ENCODE peak calls at places on chromosomes 6 and 20, in ten cellular contexts. O, H, W, G, C, B, S, P, T and R are unnamed samples.

GRCh38 chr6:119384444-119384843 is 34.9 kb upstream of the MAN1A1 start:
- DNase-seq in S (no peak), T (no peak), P (no peak), B (peak; percentile 25), C (no peak), G (no peak), W (no peak), O (no peak), H (no peak), R (no peak)

GRCh38 chr20:11686900-11687543 is 230.7 kb upstream of the BTBD3 start:
- DNase-seq in P (peak; percentile 50), B (no peak), H (no peak), C (peak; percentile 74), G (peak; percentile 51), O (no peak), W (peak; percentile 32), S (no peak), T (no peak), R (no peak)

GRCh38 chr6:122289721-122290501 is 109.5 kb upstream of the HSF2 start:
- DNase-seq in T (no peak), O (peak; percentile 14), P (no peak), C (no peak), G (no peak), H (no peak), B (peak; percentile 36), S (no peak), W (no peak), R (peak; percentile 10)

GRCh38 chr6:101083533-101084172 is 202.5 kb upstream of the ASCC3 start:
- DNase-seq in O (peak; percentile 97), G (no peak), T (no peak), B (peak; percentile 82), H (no peak), P (no peak), C (no peak), S (no peak), W (no peak), R (no peak)

GRCh38 chr6:57193177-57193576 is 21.1 kb downstream of the BAG2 start:
- DNase-seq in T (no peak), O (no peak), H (no peak), C (no peak), B (peak; percentile 37), G (no peak), W (no peak), P (no peak), S (no peak), R (no peak)

GRCh38 chr20:62377615-62378085 is 9.3 kb upstream of the RPS21 start:
- DNase-seq in T (no peak), W (no peak), C (peak; percentile 72), P (no peak), G (no peak), H (no peak), B (no peak), S (no peak), O (no peak), R (no peak)

GRCh38 chr6:32081168-32081624 is 27.9 kb downstream of the TNXB start:
- DNase-seq in P (no peak), B (peak; percentile 88), G (peak; percentile 88), H (no peak), W (peak; percentile 42), O (peak; percentile 47), T (no peak), S (peak; percentile 78), C (peak; percentile 30), R (no peak)

GRCh38 chr6:157098999-157099398 is 224.3 kb downstream of the TMEM242 start:
- DNase-seq in H (no peak), G (no peak), W (no peak), P (no peak), O (no peak), C (no peak), S (no peak), B (no peak), T (no peak), R (no peak)

GRCh38 chr6:119506631-119507174 is 157.1 kb upstream of the MAN1A1 start:
- DNase-seq in H (no peak), T (no peak), B (no peak), O (no peak), W (no peak), P (no peak), C (no peak), G (no peak), S (no peak), R (no peak)

GRCh38 chr20:35823147-35823546 is 51.3 kb downstream of the PHF20 start:
- DNase-seq in G (no peak), C (no peak), S (no peak), B (no peak), O (no peak), H (no peak), W (no peak), P (no peak), T (no peak), R (no peak)

GRCh38 chr20:38446441-38447209 is 11.5 kb upstream of the SNHG17 start:
- DNase-seq in T (peak; percentile 90), B (peak; percentile 92), W (peak; percentile 91), P (peak; percentile 93), G (peak; percentile 96), C (peak; percentile 93), O (peak; percentile 96), H (peak; percentile 98), S (peak; percentile 91), R (peak; percentile 93)

GRCh38 chr6:41894366-41895299 is 542 bp downstream of the USP49 start:
- DNase-seq in W (no peak), O (peak; percentile 37), H (no peak), S (no peak), G (no peak), P (no peak), B (peak; percentile 10), T (no peak), C (no peak), R (peak; percentile 19)

GRCh38 chr20:51366155-51366886 is 176.2 kb downstream of the NFATC2 start:
- DNase-seq in T (no peak), H (peak; percentile 41), B (peak; percentile 100), C (peak; percentile 35), S (peak; percentile 94), W (peak; percentile 34), P (no peak), O (peak; percentile 93), G (peak; percentile 85), R (no peak)

GRCh38 chr6:163754866-163755265 is 340.3 kb downstream of the QKI start:
- DNase-seq in C (no peak), B (no peak), S (no peak), G (no peak), P (no peak), H (no peak), O (no peak), W (no peak), T (no peak), R (no peak)

GRCh38 chr6:15628499-15629131 is 34.2 kb downstream of the DTNBP1 start:
- DNase-seq in O (peak; percentile 74), P (no peak), C (no peak), G (no peak), B (peak; percentile 88), H (no peak), W (no peak), T (no peak), S (no peak), R (no peak)